ENCODE peak calls at places on chromosomes 3 and 15, in four cellular contexts. U, H, F and R are unnamed samples.

GRCh38 chr15:92047900-92048299 is 194.4 kb downstream of the SLCO3A1 start:
- DNase-seq in U (no peak), H (no peak), F (no peak), R (no peak)

GRCh38 chr15:65069779-65070546 is 2.2 kb upstream of the RASL12 start:
- DNase-seq in U (no peak), H (no peak), F (no peak), R (no peak)

GRCh38 chr15:51244366-51244977 is 93.9 kb downstream of the CYP19A1 start:
- DNase-seq in U (peak), H (no peak), F (no peak), R (no peak)

GRCh38 chr3:71690222-71690821 is 34.9 kb downstream of the EIF4E3 start:
- DNase-seq in U (peak), H (no peak), F (no peak), R (no peak)

GRCh38 chr3:30904986-30905385 is 10.5 kb upstream of the GADL1 start:
- DNase-seq in U (no peak), H (no peak), F (no peak), R (no peak)

GRCh38 chr3:106114848-106115247 is 246.0 kb upstream of the CBLB start:
- DNase-seq in U (no peak), H (no peak), F (no peak), R (no peak)

GRCh38 chr3:123424321-123424998 is 24.4 kb downstream of the ADCY5 start:
- DNase-seq in U (no peak), H (no peak), F (no peak), R (no peak)

GRCh38 chr3:80688814-80689213 is 921.0 kb upstream of the ROBO1 start:
- DNase-seq in U (peak), H (peak), F (no peak), R (peak)

GRCh38 chr3:13651057-13651400 is 102.1 kb downstream of the FBLN2 start:
- DNase-seq in U (no peak), H (no peak), F (no peak), R (no peak)

GRCh38 chr3:71885001-71885400 is 100.1 kb upstream of the PROK2 start:
- DNase-seq in U (no peak), H (no peak), F (no peak), R (no peak)

GRCh38 chr3:173977747-173978146 is 580.2 kb downstream of the NLGN1 start:
- DNase-seq in U (peak), H (no peak), F (no peak), R (no peak)

GRCh38 chr15:55654541-55654940 is 66.4 kb upstream of the PYGO1 start:
- DNase-seq in U (no peak), H (no peak), F (no peak), R (no peak)

GRCh38 chr3:16728762-16729745 is 123.8 kb upstream of the DAZL start:
- DNase-seq in U (peak), H (no peak), F (no peak), R (no peak)

GRCh38 chr3:23435904-23436303 is 232.8 kb downstream of the UBE2E2 start:
- DNase-seq in U (no peak), H (no peak), F (no peak), R (no peak)

GRCh38 chr15:65418596-65418995 is 4.2 kb downstream of the IGDCC4 start:
- DNase-seq in U (no peak), H (no peak), F (no peak), R (no peak)

GRCh38 chr15:65338366-65338765 is 33.9 kb downstream of the RNU5B-1 start:
- DNase-seq in U (no peak), H (no peak), F (no peak), R (no peak)

GRCh38 chr3:23900744-23901143 is 16.0 kb downstream of the NKIRAS1 start:
- DNase-seq in U (no peak), H (no peak), F (no peak), R (no peak)

GRCh38 chr3:131903988-131904415 is 130.8 kb downstream of the CPNE4 start:
- DNase-seq in U (peak), H (no peak), F (no peak), R (no peak)

GRCh38 chr3:50625131-50625878 is 8.4 kb downstream of the MAPKAPK3 start:
- DNase-seq in U (no peak), H (no peak), F (no peak), R (no peak)

GRCh38 chr3:126523745-126524428 is at the start of gene CHST13:
- DNase-seq in U (no peak), H (no peak), F (no peak), R (peak)

GRCh38 chr15:48440084-48440483 is 108.9 kb downstream of the DUT start:
- DNase-seq in U (peak), H (no peak), F (no peak), R (no peak)

GRCh38 chr3:11211531-11212300 is 57.4 kb downstream of the HRH1 start:
- DNase-seq in U (no peak), H (no peak), F (no peak), R (no peak)

GRCh38 chr3:98843301-98843959 is 58.1 kb downstream of the DCBLD2 start:
- DNase-seq in U (no peak), H (no peak), F (no peak), R (no peak)

GRCh38 chr15:29087521-29088285 is 181.9 kb downstream of the NSMCE3 start:
- DNase-seq in U (no peak), H (no peak), F (no peak), R (no peak)

GRCh38 chr3:100120022-100120421 is 5.7 kb upstream of the FILIP1L start:
- DNase-seq in U (no peak), H (no peak), F (no peak), R (no peak)

GRCh38 chr15:96181873-96182301 is 148.6 kb upstream of the NR2F2 start:
- DNase-seq in U (peak), H (no peak), F (no peak), R (no peak)

GRCh38 chr3:50345586-50345985 is at the start of gene ZMYND10:
- DNase-seq in U (no peak), H (peak), F (no peak), R (no peak)

GRCh38 chr3:63279000-63279366 is 875 bp downstream of the SYNPR start:
- DNase-seq in U (no peak), H (no peak), F (no peak), R (no peak)

GRCh38 chr3:7249493-7250076 is 388.7 kb downstream of the GRM7 start:
- DNase-seq in U (no peak), H (no peak), F (no peak), R (no peak)

GRCh38 chr15:65163041-65163440 is 22.1 kb downstream of the CLPX start:
- DNase-seq in U (no peak), H (no peak), F (no peak), R (no peak)

GRCh38 chr3:10703875-10704274 is 112.2 kb upstream of the SLC6A11 start:
- DNase-seq in U (no peak), H (peak), F (no peak), R (no peak)

GRCh38 chr15:31325432-31325975 is 1.1 kb upstream of the KLF13 start:
- DNase-seq in U (no peak), H (peak), F (no peak), R (peak)

GRCh38 chr15:50330921-50331320 is 24.1 kb downstream of the GABPB1 start:
- DNase-seq in U (no peak), H (no peak), F (no peak), R (no peak)

GRCh38 chr15:93413745-93414144 is 324.7 kb upstream of the RGMA start:
- DNase-seq in U (no peak), H (no peak), F (no peak), R (no peak)